ENCODE peak calls at places on chromosomes 1 and 21, in four cellular contexts. O is ovary; L is CD4-positive, alpha-beta T cell; R is lower leg skin. Y is an unnamed sample.
A peak's percentile ranks its signal among the peaks of the same experiment; 100 is the strongest.

GRCh38 chr1:170823120-170823519 is 112.2 kb upstream of the MROH9 start:
- DNase-seq in O (no peak), L (no peak), R (no peak), Y (no peak)

GRCh38 chr1:41936107-41936506 is 17.4 kb upstream of the HIVEP3 start:
- DNase-seq in O (no peak), L (no peak), R (no peak), Y (no peak)

GRCh38 chr1:115955228-115955627 is 21.1 kb upstream of the SLC22A15 start:
- DNase-seq in O (no peak), L (no peak), R (no peak), Y (no peak)

GRCh38 chr1:10308001-10308400 is 90.9 kb upstream of the PGD start:
- DNase-seq in O (no peak), L (no peak), R (no peak), Y (peak; percentile 35)

GRCh38 chr1:213138892-213139291 is 87.9 kb downstream of the RPS6KC1 start:
- DNase-seq in O (no peak), L (no peak), R (no peak), Y (no peak)

GRCh38 chr1:203772836-203773235 is 7.9 kb downstream of the LAX1 start:
- DNase-seq in O (no peak), L (no peak), R (no peak), Y (no peak)

GRCh38 chr1:205232122-205232820 is 4.5 kb downstream of the TMCC2 start:
- DNase-seq in O (no peak), L (no peak), R (peak; percentile 70), Y (no peak)

GRCh38 chr21:41164981-41165650 is 2.8 kb upstream of the BACE2 start:
- DNase-seq in O (no peak), L (no peak), R (peak; percentile 94), Y (no peak)

GRCh38 chr1:10490271-10490970 is 15.7 kb downstream of the PEX14 start:
- DNase-seq in O (no peak), L (no peak), R (no peak), Y (no peak)

GRCh38 chr1:66267211-66267940 is 266.6 kb upstream of the SGIP1 start:
- DNase-seq in O (no peak), L (no peak), R (no peak), Y (no peak)

GRCh38 chr1:32353886-32354570 is 8.3 kb downstream of the FAM229A start:
- DNase-seq in O (peak; percentile 92), L (no peak), R (no peak), Y (no peak)

GRCh38 chr1:116540088-116540487 is 30.7 kb downstream of the CD58 start:
- DNase-seq in O (no peak), L (no peak), R (no peak), Y (no peak)

GRCh38 chr1:10640079-10640578 is 156.3 kb downstream of the CASZ1 start:
- DNase-seq in O (no peak), L (no peak), R (no peak), Y (no peak)

GRCh38 chr1:93468681-93469080 is 20.8 kb downstream of the FNBP1L start:
- DNase-seq in O (no peak), L (no peak), R (no peak), Y (no peak)

GRCh38 chr1:216447898-216448568 is 24.8 kb upstream of the USH2A start:
- DNase-seq in O (no peak), L (no peak), R (no peak), Y (no peak)

GRCh38 chr1:241518447-241519307 is 878 bp downstream of the FH start:
- DNase-seq in O (no peak), L (no peak), R (no peak), Y (no peak)

GRCh38 chr1:167430134-167430848 is 88.0 kb downstream of the CD247 start:
- DNase-seq in O (no peak), L (no peak), R (peak; percentile 77), Y (no peak)

GRCh38 chr1:3836421-3836820 is 20.6 kb downstream of the CEP104 start:
- DNase-seq in O (no peak), L (no peak), R (no peak), Y (no peak)

GRCh38 chr1:115262886-115263285 is 75.2 kb downstream of the NGF start:
- DNase-seq in O (no peak), L (no peak), R (no peak), Y (no peak)

GRCh38 chr1:29284286-29284960 is 48.1 kb downstream of the PTPRU start:
- DNase-seq in O (no peak), L (no peak), R (peak; percentile 74), Y (no peak)

GRCh38 chr1:72284398-72285073 is 2.2 kb upstream of the NEGR1 start:
- DNase-seq in O (peak; percentile 65), L (no peak), R (no peak), Y (no peak)

GRCh38 chr1:40782371-40782956 is 1.1 kb upstream of the KCNQ4 start:
- DNase-seq in O (no peak), L (no peak), R (no peak), Y (no peak)

GRCh38 chr1:154607084-154607747 is 770 bp downstream of the ADAR start:
- DNase-seq in O (no peak), L (no peak), R (peak; percentile 87), Y (no peak)

GRCh38 chr1:31397360-31398095 is 15.5 kb upstream of the SERINC2 start:
- DNase-seq in O (no peak), L (no peak), R (no peak), Y (no peak)

GRCh38 chr1:55421317-55421716 is 206.2 kb upstream of the USP24 start:
- DNase-seq in O (no peak), L (no peak), R (no peak), Y (no peak)

GRCh38 chr1:76799700-76800099 is 67.6 kb upstream of the ST6GALNAC5 start:
- DNase-seq in O (no peak), L (no peak), R (no peak), Y (no peak)

GRCh38 chr1:93591833-93592635 is 89.6 kb downstream of the BCAR3 start:
- DNase-seq in O (no peak), L (no peak), R (peak; percentile 83), Y (peak; percentile 4)

GRCh38 chr1:89723863-89724262 is 90.9 kb downstream of the LRRC8C start:
- DNase-seq in O (no peak), L (no peak), R (no peak), Y (no peak)

GRCh38 chr1:180925471-180926051 is 12.9 kb downstream of the KIAA1614 start:
- DNase-seq in O (no peak), L (no peak), R (no peak), Y (no peak)

GRCh38 chr1:207282496-207283380 is 38.7 kb upstream of the CD55 start:
- DNase-seq in O (no peak), L (no peak), R (no peak), Y (no peak)

GRCh38 chr1:68470388-68470970 is 20.7 kb upstream of the RPE65 start:
- DNase-seq in O (no peak), L (no peak), R (no peak), Y (no peak)

GRCh38 chr1:85280636-85281035 is 4.2 kb upstream of the BCL10 start:
- DNase-seq in O (no peak), L (no peak), R (no peak), Y (no peak)

GRCh38 chr1:6581561-6582305 is 1.9 kb downstream of the ZBTB48 start:
- DNase-seq in O (no peak), L (no peak), R (no peak), Y (no peak)

GRCh38 chr21:42983102-42983501 is 8.7 kb downstream of the PKNOX1 start:
- DNase-seq in O (no peak), L (no peak), R (no peak), Y (no peak)